ENCODE peak calls at places on chromosomes 16 and 17, in six cellular contexts. A is K562, S is GM13977, V is GM12865, E is Caco-2, K is tibial nerve. T is an unnamed sample.
A peak's percentile ranks its signal among the peaks of the same experiment; 100 is the strongest.

GRCh38 chr17:18323007-18323406 is 7.9 kb downstream of the SMCR8 start:
- DNase-seq in A (no peak), S (no peak), V (no peak), E (no peak), K (no peak), T (no peak)

GRCh38 chr16:87447323-87447722 is 45.5 kb downstream of the ZCCHC14 start:
- DNase-seq in A (no peak), S (no peak), V (no peak), E (no peak), K (no peak), T (no peak)

GRCh38 chr17:61000911-61001310 is 323.3 kb downstream of the BCAS3 start:
- DNase-seq in A (no peak), S (no peak), V (no peak), E (peak; percentile 9), K (no peak), T (no peak)

GRCh38 chr16:53713403-53714013 is 9.6 kb downstream of the FTO start:
- DNase-seq in A (no peak), S (no peak), V (no peak), E (no peak), K (no peak), T (no peak)

GRCh38 chr17:69246726-69247375 is 18.2 kb upstream of the ABCA10 start:
- DNase-seq in A (peak; percentile 40), S (peak; percentile 17), V (peak; percentile 48), E (peak; percentile 36), K (no peak), T (peak; percentile 25)

GRCh38 chr17:50219939-50220465 is 18.6 kb upstream of the COL1A1 start:
- DNase-seq in A (no peak), S (no peak), V (no peak), E (peak; percentile 82), K (no peak), T (peak; percentile 4)

GRCh38 chr17:71412803-71413202 is 708.0 kb upstream of the SOX9 start:
- DNase-seq in A (no peak), S (no peak), V (peak; percentile 63), E (no peak), K (no peak), T (no peak)

GRCh38 chr16:85354623-85355514 is 242.6 kb upstream of the CIBAR2 start:
- DNase-seq in A (peak; percentile 94), S (no peak), V (no peak), E (no peak), K (no peak), T (no peak)

GRCh38 chr16:49755716-49756115 is 100.2 kb downstream of the ZNF423 start:
- DNase-seq in A (no peak), S (no peak), V (no peak), E (no peak), K (no peak), T (no peak)

GRCh38 chr16:23877107-23878070 is 41.6 kb downstream of the PRKCB start:
- DNase-seq in A (no peak), S (no peak), V (peak; percentile 41), E (no peak), K (no peak), T (no peak)
- TF ChIP-seq CTCF in A (peak; percentile 38), S (peak; percentile 59), V (peak; percentile 24), E (no peak), K (no peak), T (no peak)

GRCh38 chr17:80364091-80364691 is 50.8 kb upstream of the ENDOV start:
- DNase-seq in A (no peak), S (no peak), V (no peak), E (peak; percentile 55), K (no peak), T (no peak)
- TF ChIP-seq CTCF in A (peak; percentile 66), S (peak; percentile 46), V (no peak), E (peak; percentile 55), K (no peak), T (no peak)

GRCh38 chr16:15703029-15703736 is 53.1 kb downstream of the NDE1 start:
- DNase-seq in A (no peak), S (no peak), V (no peak), E (no peak), K (no peak), T (no peak)

GRCh38 chr16:15707332-15707731 is 57.3 kb downstream of the NDE1 start:
- DNase-seq in A (no peak), S (no peak), V (no peak), E (no peak), K (no peak), T (no peak)

GRCh38 chr16:15701975-15702970 is 52.2 kb downstream of the NDE1 start:
- DNase-seq in A (no peak), S (no peak), V (no peak), E (no peak), K (no peak), T (no peak)

GRCh38 chr16:15704545-15704987 is 54.5 kb downstream of the NDE1 start:
- DNase-seq in A (peak; percentile 89), S (peak; percentile 68), V (peak; percentile 71), E (peak; percentile 78), K (peak; percentile 82), T (peak; percentile 70)

GRCh38 chr16:15705064-15705565 is 55.1 kb downstream of the NDE1 start:
- DNase-seq in A (no peak), S (no peak), V (no peak), E (no peak), K (no peak), T (no peak)
- TF ChIP-seq CTCF in A (no peak), S (no peak), V (no peak), E (no peak), K (no peak), T (no peak)

DNA sequence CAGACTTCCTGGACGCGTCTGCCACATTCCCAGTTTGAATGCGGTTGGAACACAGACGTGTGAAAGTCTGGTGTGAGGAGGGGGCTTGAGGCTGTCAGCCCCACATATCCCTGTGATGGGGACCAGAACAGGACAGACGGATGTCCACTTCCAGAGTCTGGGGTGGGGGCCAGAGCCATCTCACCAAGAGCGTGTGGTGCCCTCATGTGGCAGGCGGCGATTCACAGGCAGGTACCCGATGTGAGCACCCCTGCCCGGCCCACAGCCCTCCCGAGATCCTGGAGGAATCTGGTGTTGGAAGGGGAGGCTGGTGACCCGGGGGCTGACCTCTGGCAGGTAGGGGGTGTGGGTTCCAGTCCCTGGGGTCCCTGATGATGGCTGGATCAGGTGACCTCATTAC is 51.5 kb downstream of the ENGASE start:
- DNase-seq in A (peak; percentile 23), S (no peak), V (no peak), E (peak; percentile 41), K (no peak), T (no peak)
- TF ChIP-seq CTCF in A (peak; percentile 31), S (no peak), V (peak; percentile 7), E (no peak), K (no peak), T (no peak)

GRCh38 chr17:7950578-7950977 is 18.6 kb downstream of the CNTROB start:
- DNase-seq in A (no peak), S (no peak), V (no peak), E (no peak), K (no peak), T (no peak)
- TF ChIP-seq CTCF in A (no peak), S (no peak), V (no peak), E (no peak), K (no peak), T (no peak)

DNA sequence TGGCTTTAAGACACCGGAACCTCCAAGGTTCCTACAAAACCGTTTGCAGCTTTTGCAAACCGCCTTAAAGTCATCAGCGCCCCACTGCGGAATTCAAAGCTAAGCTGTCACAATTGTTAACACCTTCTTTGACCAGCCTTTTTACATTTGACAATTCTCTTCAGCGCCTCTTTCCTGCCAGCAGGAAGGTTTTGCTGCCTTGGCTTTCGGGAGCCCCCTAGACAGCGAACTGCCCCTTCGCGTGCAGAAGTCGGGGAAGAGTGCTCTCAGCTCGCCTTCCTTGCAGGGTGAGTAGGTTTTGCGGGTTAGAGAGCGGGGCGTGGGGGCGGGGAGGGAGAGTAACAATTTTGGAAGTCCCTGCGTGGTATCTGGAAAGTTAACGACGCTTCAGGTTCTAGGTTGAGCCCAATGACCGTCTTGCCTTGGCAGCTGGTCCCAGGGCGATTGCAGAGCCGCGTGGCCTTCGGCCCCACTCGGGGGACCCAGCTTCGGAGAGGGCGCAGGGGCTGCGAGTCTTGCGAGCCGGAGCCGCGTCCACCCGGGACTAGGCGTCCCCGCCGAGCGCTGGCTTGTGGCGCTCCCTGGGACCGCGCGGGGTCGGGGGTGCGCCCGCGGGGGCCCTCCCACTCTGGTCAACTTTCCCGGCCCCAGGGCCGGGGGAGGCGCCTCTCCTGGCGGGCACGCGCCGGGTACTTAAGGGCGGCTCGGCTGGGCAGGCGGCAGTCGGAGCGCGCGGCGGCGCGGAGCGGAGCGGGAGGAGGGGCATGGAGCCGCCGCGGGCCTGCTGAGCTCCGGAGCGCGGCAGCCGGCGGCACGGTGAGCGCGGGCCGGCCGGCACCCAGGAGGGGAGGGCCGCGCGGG is at the start of gene HAS3:
- DNase-seq in A (peak; percentile 85), S (peak; percentile 82), V (peak; percentile 64), E (peak; percentile 89), K (no peak), T (peak; percentile 84)
- TF ChIP-seq CTCF in A (peak; percentile 89), S (peak; percentile 45), V (peak; percentile 31), E (peak; percentile 33), K (no peak), T (peak; percentile 24)

DNA sequence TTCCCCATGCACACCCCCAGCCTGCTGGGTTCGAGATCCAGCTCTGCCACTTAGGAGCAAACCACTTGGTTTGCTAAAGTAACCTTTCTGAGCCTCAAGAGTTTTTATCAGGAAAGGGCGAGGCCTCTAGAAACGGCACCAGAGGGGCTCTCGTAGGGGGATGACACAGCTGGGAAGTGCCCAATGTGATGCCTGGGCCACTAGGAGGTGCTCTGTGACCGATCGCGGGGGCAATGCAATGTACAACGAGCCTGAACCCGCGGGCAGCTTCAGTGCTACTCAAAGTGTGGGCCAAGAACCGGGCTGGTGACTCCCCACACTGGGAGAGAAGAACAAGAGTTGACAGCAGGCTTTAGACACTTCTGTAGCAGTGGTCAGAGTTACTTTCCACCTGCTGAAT is 9.4 kb downstream of the C16orf89 start:
- DNase-seq in A (peak; percentile 63), S (no peak), V (peak; percentile 72), E (peak; percentile 30), K (no peak), T (peak; percentile 66)
- TF ChIP-seq CTCF in A (peak; percentile 83), S (peak; percentile 74), V (peak; percentile 80), E (no peak), K (no peak), T (peak; percentile 70)

T was measured in GM20000.